ENCODE peak calls at places on chromosomes 3 and 15, in four cellular contexts. D, W, H and Y are unnamed samples.

GRCh38 chr15:34318277-34319079 is 19.1 kb downstream of the SLC12A6 start:
- DNase-seq in W (peak), H (peak), D (peak), Y (peak)

GRCh38 chr3:15708882-15709677 is 88.7 kb downstream of the ANKRD28 start:
- DNase-seq in D (no peak), H (no peak), W (no peak), Y (no peak)

GRCh38 chr3:117814975-117815374 is 1105.4 kb downstream of the TUSC7 start:
- DNase-seq in D (no peak), H (no peak), W (no peak), Y (no peak)

GRCh38 chr3:11720220-11721113 is 76.8 kb upstream of the VGLL4 start:
- DNase-seq in W (peak), D (peak), H (peak), Y (no peak)

GRCh38 chr3:58006661-58007060 is 1.6 kb upstream of the FLNB start:
- DNase-seq in W (peak), D (no peak), H (no peak), Y (no peak)

GRCh38 chr15:99729920-99730319 is 3.3 kb downstream of the LYSMD4 start:
- DNase-seq in H (no peak), W (no peak), D (peak), Y (no peak)

GRCh38 chr3:140655678-140656077 is 22.2 kb upstream of the TRIM42 start:
- DNase-seq in H (no peak), D (no peak), W (no peak), Y (no peak)

GRCh38 chr3:172546105-172546504 is 22.9 kb upstream of the TNFSF10 start:
- DNase-seq in H (no peak), W (no peak), D (peak), Y (no peak)

GRCh38 chr3:153051427-153052095 is 110.5 kb upstream of the RAP2B start:
- DNase-seq in H (no peak), W (no peak), D (no peak), Y (no peak)

GRCh38 chr15:100200287-100200772 is 141.4 kb downstream of the ADAMTS17 start:
- DNase-seq in W (no peak), D (no peak), H (no peak), Y (no peak)